ENCODE peak calls at places on chromosomes 12 and 14, in eight cellular contexts. W is sigmoid colon, A is substantia nigra, I is uterus, L is caudate nucleus, S is heart right ventricle, X is esophagus squamous epithelium, F is psoas muscle. Z is an unnamed sample.

GRCh38 chr12:109430244-109430643 is 46.9 kb downstream of the KCTD10 start:
- DNase-seq in W (no peak), A (no peak), I (no peak), L (no peak), S (no peak), X (no peak), F (no peak), Z (no peak)

GRCh38 chr12:49253033-49253623 is 11.8 kb upstream of the TUBA1C start:
- DNase-seq in W (no peak), A (no peak), I (no peak), L (no peak), S (no peak), X (no peak), F (no peak), Z (no peak)

GRCh38 chr14:29566194-29566593 is 361.5 kb downstream of the PRKD1 start:
- DNase-seq in W (no peak), A (no peak), I (no peak), L (no peak), S (no peak), X (no peak), F (no peak), Z (no peak)

GRCh38 chr12:59087077-59087673 is 166.9 kb upstream of the LRIG3 start:
- DNase-seq in W (no peak), A (no peak), I (no peak), L (no peak), S (no peak), X (no peak), F (no peak), Z (no peak)

GRCh38 chr12:101703487-101703886 is 6.0 kb downstream of the CHPT1 start:
- DNase-seq in W (no peak), A (no peak), I (no peak), L (no peak), S (no peak), X (no peak), F (no peak), Z (no peak)

GRCh38 chr12:19681007-19681406 is 241.7 kb downstream of the AEBP2 start:
- DNase-seq in W (no peak), A (no peak), I (no peak), L (no peak), S (no peak), X (no peak), F (no peak), Z (no peak)

GRCh38 chr14:57833304-57833703 is 32.6 kb downstream of the SLC35F4 start:
- DNase-seq in W (no peak), A (no peak), I (peak; percentile 77), L (no peak), S (no peak), X (no peak), F (peak; percentile 50), Z (no peak)

GRCh38 chr14:52834440-52834842 is 43.0 kb upstream of the GNPNAT1 start:
- DNase-seq in W (no peak), A (no peak), I (no peak), L (no peak), S (no peak), X (no peak), F (no peak), Z (no peak)

GRCh38 chr12:27344246-27344645 is 11.6 kb downstream of the BMAL2 start:
- DNase-seq in W (no peak), A (no peak), I (no peak), L (no peak), S (no peak), X (no peak), F (no peak), Z (no peak)

GRCh38 chr12:123387508-123388217 is 3.7 kb downstream of the KMT5A start:
- DNase-seq in W (no peak), A (no peak), I (no peak), L (no peak), S (no peak), X (no peak), F (no peak), Z (no peak)

GRCh38 chr12:120453977-120454376 is 7.7 kb downstream of the GATC start:
- DNase-seq in W (no peak), A (no peak), I (no peak), L (no peak), S (no peak), X (no peak), F (no peak), Z (no peak)
- H3K27ac ChIP-seq in W (no peak overlapping the region), A (no peak overlapping the region), I (no peak overlapping the region), L (no peak overlapping the region), S (no peak overlapping the region), X (no peak overlapping the region), F (no peak overlapping the region), Z (no peak overlapping the region)

GRCh38 chr14:55645845-55646832 is 66.1 kb downstream of the KTN1 start:
- DNase-seq in W (no peak), A (no peak), I (no peak), L (no peak), S (no peak), X (no peak), F (no peak), Z (no peak)

GRCh38 chr14:55638665-55639064 is 58.7 kb downstream of the KTN1 start:
- DNase-seq in W (no peak), A (no peak), I (no peak), L (no peak), S (no peak), X (no peak), F (no peak), Z (no peak)

GRCh38 chr14:55645148-55645547 is 65.1 kb downstream of the KTN1 start:
- DNase-seq in W (no peak), A (no peak), I (no peak), L (no peak), S (no peak), X (no peak), F (no peak), Z (no peak)

GRCh38 chr14:55641290-55641689 is 61.3 kb downstream of the KTN1 start:
- DNase-seq in W (no peak), A (no peak), I (no peak), L (no peak), S (no peak), X (no peak), F (no peak), Z (no peak)

DNA sequence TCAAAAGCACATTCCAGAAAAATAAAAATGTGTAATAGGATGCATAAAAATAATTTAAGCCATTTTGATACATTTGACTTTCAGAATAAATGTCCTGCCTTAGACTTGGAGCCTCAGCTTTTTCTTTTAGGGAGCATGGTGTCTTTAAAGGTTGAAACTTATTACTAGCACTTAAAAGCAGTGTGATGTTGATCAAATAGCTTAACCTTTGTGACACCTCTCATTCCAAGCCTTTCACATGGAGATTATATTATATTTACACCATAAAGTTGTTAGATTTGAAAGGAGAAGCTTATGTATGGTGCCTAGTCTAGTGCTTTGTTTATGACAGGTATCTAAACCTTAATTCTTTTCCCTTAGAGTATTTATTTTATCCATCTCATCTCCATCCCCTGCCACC is 61.9 kb downstream of the KTN1 start:
- DNase-seq in W (no peak), A (no peak), I (no peak), L (no peak), S (no peak), X (no peak), F (no peak), Z (no peak)
- H3K27ac ChIP-seq in W (no peak overlapping the region), A (no peak overlapping the region), I (no peak overlapping the region), L (no peak overlapping the region), S (no peak overlapping the region), X (no peak overlapping the region), F (no peak overlapping the region), Z (no peak overlapping the region)

GRCh38 chr12:127888948-127889347 is 378.0 kb upstream of the TMEM132C start:
- DNase-seq in W (no peak), A (no peak), I (no peak), L (no peak), S (no peak), X (no peak), F (no peak), Z (no peak)
- H3K27ac ChIP-seq in W (peak overlapping the region; percentile 77), A (no peak overlapping the region), I (no peak overlapping the region), L (no peak overlapping the region), S (no peak overlapping the region), X (no peak overlapping the region), F (no peak overlapping the region), Z (no peak overlapping the region)

GRCh38 chr14:103535891-103536565 is 7.0 kb downstream of the TRMT61A start:
- DNase-seq in W (peak; percentile 68), A (no peak), I (no peak), L (no peak), S (peak; percentile 7), X (no peak), F (no peak), Z (no peak)
- H3K27ac ChIP-seq in W (peak overlapping the region; percentile 98), A (no peak overlapping the region), I (peak overlapping the region; percentile 90), L (no peak overlapping the region), S (no peak overlapping the region), X (peak overlapping the region; percentile 81), F (no peak overlapping the region), Z (no peak overlapping the region)

DNA sequence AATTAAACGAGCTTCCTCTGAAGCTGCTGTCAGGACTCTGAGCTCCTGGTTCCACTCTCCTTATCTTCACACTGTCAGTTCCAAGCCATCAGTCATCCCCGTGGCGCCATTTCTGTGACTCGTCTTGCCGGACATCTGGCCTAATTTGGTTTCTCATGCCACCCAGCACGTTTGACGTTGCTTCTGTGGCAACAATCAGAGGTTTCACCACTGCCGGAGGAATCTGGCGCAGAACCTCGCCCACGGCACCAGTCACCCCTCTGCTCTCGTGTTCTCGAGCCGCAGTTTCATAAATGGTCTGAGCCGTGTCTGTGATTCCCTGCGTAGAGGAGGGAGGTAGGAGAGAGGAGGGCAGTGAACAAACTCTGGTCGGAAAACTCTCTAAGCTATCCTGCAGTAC is 29.7 kb downstream of the BDKRB1 start:
- DNase-seq in W (peak; percentile 89), A (no peak), I (peak; percentile 43), L (no peak), S (peak; percentile 27), X (no peak), F (no peak), Z (no peak)
- H3K27ac ChIP-seq in W (peak overlapping the region; percentile 80), A (no peak overlapping the region), I (peak overlapping the region; percentile 6), L (no peak overlapping the region), S (no peak overlapping the region), X (no peak overlapping the region), F (no peak overlapping the region), Z (no peak overlapping the region)

GRCh38 chr14:68782091-68782981 is 10.5 kb downstream of the ZFP36L1 start:
- DNase-seq in W (peak; percentile 65), A (no peak), I (peak; percentile 34), L (no peak), S (no peak), X (no peak), F (peak; percentile 37), Z (no peak)
- H3K27ac ChIP-seq in W (peak overlapping the region; percentile 99), A (no peak overlapping the region), I (peak overlapping the region; percentile 90), L (no peak overlapping the region), S (no peak overlapping the region), X (peak overlapping the region; percentile 87), F (peak overlapping the region; percentile 88), Z (no peak overlapping the region)

GRCh38 chr14:88612981-88613380 is 50.1 kb downstream of the ZC3H14 start:
- DNase-seq in W (no peak), A (no peak), I (no peak), L (no peak), S (no peak), X (no peak), F (no peak), Z (no peak)
- H3K27ac ChIP-seq in W (no peak overlapping the region), A (no peak overlapping the region), I (no peak overlapping the region), L (no peak overlapping the region), S (no peak overlapping the region), X (no peak overlapping the region), F (no peak overlapping the region), Z (no peak overlapping the region)

GRCh38 chr14:24321212-24321975 is 10.1 kb downstream of the LTB4R start:
- DNase-seq in W (no peak), A (no peak), I (no peak), L (no peak), S (no peak), X (no peak), F (no peak), Z (no peak)
- H3K27ac ChIP-seq in W (no peak overlapping the region), A (no peak overlapping the region), I (no peak overlapping the region), L (no peak overlapping the region), S (no peak overlapping the region), X (no peak overlapping the region), F (no peak overlapping the region), Z (no peak overlapping the region)

Z was measured in dorsolateral prefrontal cortex.